ENCODE peak calls at places on chromosomes 16 and 17, in four cellular contexts. G is NCI-H1436 treated with DMSO at 0.1 percent for 48 hours, H is endothelial cell of umbilical vein, X is coronary artery. V is an unnamed sample.

GRCh38 chr17:357634-358033 is 5.0 kb upstream of the RPH3AL start:
- DNase-seq in H (no peak), G (no peak), X (no peak), V (no peak)

GRCh38 chr16:48330133-48330846 is 54.9 kb downstream of the SIAH1 start:
- DNase-seq in H (no peak), X (no peak), G (no peak), V (no peak)

GRCh38 chr16:57092786-57093301 is 461 bp downstream of the CPNE2 start:
- DNase-seq in H (peak), X (no peak), G (no peak), V (no peak)

GRCh38 chr17:16428098-16428882 is 12.9 kb downstream of the TRPV2 start:
- DNase-seq in G (no peak), X (no peak), H (peak), V (no peak)

GRCh38 chr17:45771473-45771959 is 12.6 kb upstream of the CRHR1 start:
- DNase-seq in X (no peak), H (no peak), G (no peak), V (no peak)

GRCh38 chr17:57166803-57167202 is 81.8 kb downstream of the AKAP1 start:
- DNase-seq in G (no peak), X (no peak), H (no peak), V (no peak)

GRCh38 chr17:48527742-48528028 is 3.1 kb downstream of the HOXB1 start:
- DNase-seq in H (no peak), X (no peak), G (no peak), V (no peak)

GRCh38 chr17:67980456-67980855 is 15.8 kb downstream of the C17orf58 start:
- DNase-seq in H (no peak), G (no peak), X (no peak), V (no peak)

V was measured in GM12878.